ENCODE peak calls at places on chromosomes 5 and 9, in four cellular contexts. C, R, L and B are unnamed samples.

GRCh38 chr5:158958048-158958994 is 141.4 kb downstream of the EBF1 start:
- DNase-seq in L (no peak), C (no peak), R (no peak), B (no peak)

GRCh38 chr5:149831492-149831891 is 101.4 kb downstream of the PPARGC1B start:
- DNase-seq in L (no peak), R (no peak), C (no peak), B (no peak)

GRCh38 chr9:73179594-73179993 is 27.9 kb downstream of the ANXA1 start:
- DNase-seq in R (no peak), C (no peak), L (no peak), B (no peak)

GRCh38 chr9:118281787-118282186 is 577.6 kb downstream of the TLR4 start:
- DNase-seq in L (no peak), C (no peak), R (no peak), B (no peak)

GRCh38 chr5:115873392-115873791 is 31.7 kb downstream of the AP3S1 start:
- DNase-seq in C (no peak), R (no peak), L (no peak), B (no peak)

GRCh38 chr5:126056851-126057622 is 366.2 kb upstream of the GRAMD2B start:
- DNase-seq in L (no peak), C (no peak), R (no peak), B (no peak)

GRCh38 chr5:122766130-122766529 is 8.8 kb upstream of the SNX2 start:
- DNase-seq in C (no peak), L (no peak), R (no peak), B (no peak)

GRCh38 chr9:89814340-89815040 is 209.7 kb downstream of the GADD45G start:
- DNase-seq in C (no peak), L (no peak), R (no peak), B (no peak)

GRCh38 chr9:101536351-101536750 is 2.7 kb downstream of the RNF20 start:
- DNase-seq in C (no peak), L (no peak), R (no peak), B (no peak)

GRCh38 chr5:1001406-1002270 is 7.0 kb upstream of the NKD2 start:
- DNase-seq in L (peak), C (no peak), R (no peak), B (peak)

GRCh38 chr5:97042981-97043380 is 99.4 kb downstream of the LIX1 start:
- DNase-seq in C (no peak), R (no peak), L (no peak), B (no peak)

GRCh38 chr5:79771387-79771786 is 81.8 kb downstream of the CMYA5 start:
- DNase-seq in R (no peak), C (no peak), L (no peak), B (no peak)